ENCODE peak calls at places on chromosomes 7 and 10, in seven cellular contexts. D is AG08395, L is amniotic epithelial cell, E is B cell, Z is SIG-M5, A is SK-MEL-5, U is islet precursor cell. V is an unnamed sample.
A peak's percentile ranks its signal among the peaks of the same experiment; 100 is the strongest.

GRCh38 chr7:156903232-156903909 is 10.4 kb upstream of the LMBR1 start:
- DNase-seq in Z (no peak), E (no peak), A (no peak), D (no peak), L (no peak), U (peak; percentile 52), V (no peak)

GRCh38 chr7:24042028-24042427 is 242.0 kb upstream of the NPY start:
- DNase-seq in E (no peak), U (no peak), L (no peak), A (no peak), Z (no peak), D (no peak), V (no peak)

GRCh38 chr10:61376908-61377368 is 76.2 kb downstream of the TMEM26 start:
- DNase-seq in A (no peak), D (no peak), L (no peak), Z (no peak), E (no peak), U (no peak), V (no peak)

GRCh38 chr7:138027100-138027499 is 25.2 kb upstream of the CREB3L2 start:
- DNase-seq in D (no peak), L (no peak), Z (no peak), E (no peak), U (no peak), A (no peak), V (no peak)

GRCh38 chr10:12699258-12699700 is 302.2 kb downstream of the CCDC3 start:
- DNase-seq in E (no peak), U (no peak), L (peak; percentile 29), A (no peak), Z (no peak), D (peak; percentile 6), V (no peak)

GRCh38 chr7:105769951-105770628 is 106.3 kb downstream of the ATXN7L1 start:
- DNase-seq in L (no peak), D (peak; percentile 30), A (peak; percentile 21), U (peak; percentile 86), Z (no peak), E (peak; percentile 55), V (peak; percentile 76)

GRCh38 chr10:131561897-131562296 is 250.4 kb upstream of the TCERG1L start:
- DNase-seq in L (no peak), E (no peak), U (peak; percentile 22), Z (no peak), A (no peak), D (no peak), V (no peak)

GRCh38 chr7:112550468-112551060 is 69.8 kb downstream of the LSMEM1 start:
- DNase-seq in A (peak; percentile 87), D (peak; percentile 52), L (peak; percentile 61), E (no peak), U (no peak), Z (peak; percentile 28), V (peak; percentile 76)

GRCh38 chr7:1902231-1902855 is 232.3 kb downstream of the ELFN1 start:
- DNase-seq in D (no peak), E (no peak), A (no peak), Z (no peak), U (no peak), L (no peak), V (no peak)

GRCh38 chr10:76324283-76324682 is 892.9 kb downstream of the LRMDA start:
- DNase-seq in D (no peak), E (no peak), Z (no peak), L (no peak), U (no peak), A (no peak), V (no peak)

GRCh38 chr10:71486465-71487114 is 89.9 kb downstream of the CDH23 start:
- DNase-seq in A (peak; percentile 69), Z (no peak), U (peak; percentile 81), E (no peak), D (peak; percentile 58), L (peak; percentile 41), V (peak; percentile 30)

GRCh38 chr10:122441961-122442360 is 12.5 kb upstream of the ARMS2 start:
- DNase-seq in E (no peak), D (peak; percentile 80), A (peak; percentile 53), U (peak; percentile 86), Z (no peak), L (peak; percentile 78), V (no peak)

GRCh38 chr7:64807731-64808365 is 13.6 kb downstream of the ZNF138 start:
- DNase-seq in L (peak; percentile 90), Z (no peak), D (no peak), A (no peak), E (no peak), U (no peak), V (no peak)

GRCh38 chr7:108723343-108723957 is 153.8 kb downstream of the DNAJB9 start:
- DNase-seq in U (no peak), A (no peak), L (no peak), D (no peak), Z (no peak), E (no peak), V (no peak)

GRCh38 chr10:98667081-98667480 is 220.3 kb upstream of the HPS1 start:
- DNase-seq in U (no peak), Z (no peak), D (no peak), E (no peak), L (no peak), A (no peak), V (no peak)

GRCh38 chr7:47380325-47381131 is 201.4 kb downstream of the TNS3 start:
- DNase-seq in A (no peak), L (peak; percentile 32), Z (no peak), U (peak; percentile 74), D (no peak), E (no peak), V (no peak)

GRCh38 chr10:99285846-99286245 is 43.3 kb upstream of the CNNM1 start:
- DNase-seq in A (no peak), U (no peak), Z (no peak), L (peak; percentile 19), E (no peak), D (no peak), V (no peak)

GRCh38 chr7:738723-739454 is 11.8 kb upstream of the PRKAR1B start:
- DNase-seq in A (no peak), Z (no peak), D (no peak), E (no peak), L (no peak), U (no peak), V (no peak)

GRCh38 chr7:135843214-135843613 is 94.6 kb upstream of the FAM180A start:
- DNase-seq in E (no peak), A (no peak), D (no peak), U (no peak), L (no peak), Z (no peak), V (no peak)

GRCh38 chr7:156612930-156613329 is 27.6 kb upstream of the RNF32 start:
- DNase-seq in Z (no peak), U (no peak), L (no peak), A (no peak), E (no peak), D (no peak), V (no peak)

GRCh38 chr10:9807848-9808247 is 1209.8 kb upstream of the CELF2 start:
- DNase-seq in L (no peak), A (no peak), D (no peak), E (no peak), Z (no peak), U (no peak), V (no peak)

GRCh38 chr7:128770238-128770637 is 5.4 kb downstream of the OPN1SW start:
- DNase-seq in D (no peak), U (no peak), E (no peak), A (no peak), Z (no peak), L (peak; percentile 84), V (no peak)

GRCh38 chr7:50641442-50642405 is 76.5 kb upstream of the DDC start:
- DNase-seq in A (peak; percentile 35), D (no peak), Z (no peak), E (no peak), U (peak; percentile 65), L (no peak), V (no peak)

GRCh38 chr7:105638942-105639495 is 57.7 kb upstream of the EFCAB10 start:
- DNase-seq in A (no peak), E (no peak), U (peak; percentile 78), D (no peak), L (no peak), Z (no peak), V (peak; percentile 72)

GRCh38 chr7:40382145-40382544 is 247.3 kb downstream of the SUGCT start:
- DNase-seq in Z (no peak), U (no peak), D (no peak), L (no peak), A (no peak), E (no peak), V (peak; percentile 2)

GRCh38 chr10:13658864-13659685 is 72.3 kb downstream of the PRPF18 start:
- DNase-seq in E (no peak), U (no peak), A (no peak), Z (no peak), D (no peak), L (no peak), V (no peak)

GRCh38 chr10:112160834-112161233 is 22.7 kb downstream of the GPAM start:
- DNase-seq in D (no peak), A (no peak), L (no peak), U (no peak), E (no peak), Z (no peak), V (no peak)

GRCh38 chr7:24245362-24245761 is 38.6 kb upstream of the NPY start:
- DNase-seq in A (no peak), E (no peak), L (peak; percentile 77), D (no peak), Z (no peak), U (no peak), V (no peak)

GRCh38 chr7:68730871-68731403 is 867.3 kb upstream of the AUTS2 start:
- DNase-seq in D (no peak), Z (no peak), U (no peak), E (no peak), A (no peak), L (no peak), V (no peak)

GRCh38 chr10:6721480-6721879 is 141.4 kb upstream of the PRKCQ start:
- DNase-seq in D (peak; percentile 95), E (no peak), A (no peak), L (peak; percentile 99), U (peak; percentile 77), Z (no peak), V (peak; percentile 93)

GRCh38 chr7:84336741-84337140 is 142.2 kb upstream of the SEMA3A start:
- DNase-seq in Z (no peak), D (no peak), E (no peak), A (no peak), L (peak; percentile 51), U (no peak), V (no peak)

GRCh38 chr10:129933456-129934092 is 30.5 kb downstream of the EBF3 start:
- DNase-seq in E (peak; percentile 17), A (no peak), Z (no peak), L (no peak), D (no peak), U (no peak), V (no peak)

GRCh38 chr7:129951076-129952011 is 1.4 kb downstream of the UBE2H start:
- DNase-seq in E (no peak), D (no peak), U (no peak), Z (no peak), A (peak; percentile 32), L (peak; percentile 49), V (peak; percentile 15)